ENCODE peak calls at places on chromosomes 6 and 20, in six cellular contexts. X, I, V, D, M and S are unnamed samples.

GRCh38 chr6:150741633-150742200 is 123.8 kb upstream of the MTHFD1L start:
- DNase-seq in X (no peak), I (no peak), V (no peak), D (no peak), M (no peak), S (no peak)

GRCh38 chr6:28710466-28711191 is 184.9 kb downstream of the GPX5 start:
- DNase-seq in X (peak), I (no peak), V (no peak), D (no peak), M (no peak), S (no peak)

GRCh38 chr6:121925024-121925423 is 474.4 kb upstream of the HSF2 start:
- DNase-seq in X (no peak), I (no peak), V (no peak), D (no peak), M (no peak), S (no peak)

GRCh38 chr20:20992274-20992673 is 113.9 kb downstream of the LINC00237 start:
- DNase-seq in X (no peak), I (no peak), V (no peak), D (no peak), M (no peak), S (no peak)

GRCh38 chr6:100462990-100463684 is 1.6 kb downstream of the SIM1 start:
- DNase-seq in X (no peak), I (no peak), V (no peak), D (no peak), M (no peak), S (no peak)

GRCh38 chr6:4870821-4871494 is 94.8 kb downstream of the CDYL start:
- DNase-seq in X (no peak), I (no peak), V (no peak), D (no peak), M (peak), S (no peak)

GRCh38 chr6:23311211-23311610 is 741.8 kb downstream of the HDGFL1 start:
- DNase-seq in X (no peak), I (no peak), V (no peak), D (no peak), M (no peak), S (no peak)

GRCh38 chr6:168162366-168162765 is 83.4 kb upstream of the FRMD1 start:
- DNase-seq in X (no peak), I (no peak), V (no peak), D (no peak), M (no peak), S (no peak)

GRCh38 chr20:34022154-34022842 is 28.6 kb downstream of the RALY start:
- DNase-seq in X (no peak), I (no peak), V (peak), D (no peak), M (peak), S (no peak)

GRCh38 chr20:54227241-54227640 is 19.4 kb downstream of the PFDN4 start:
- DNase-seq in X (no peak), I (no peak), V (no peak), D (no peak), M (no peak), S (no peak)

GRCh38 chr20:62333820-62334595 is 31.2 kb downstream of the ADRM1 start:
- DNase-seq in X (no peak), I (no peak), V (no peak), D (no peak), M (no peak), S (no peak)

GRCh38 chr20:11497543-11497942 is 420.1 kb upstream of the BTBD3 start:
- DNase-seq in X (no peak), I (no peak), V (no peak), D (no peak), M (no peak), S (no peak)

GRCh38 chr20:51021067-51022025 is 1.6 kb downstream of the KCNG1 start:
- DNase-seq in X (no peak), I (no peak), V (no peak), D (no peak), M (no peak), S (no peak)

GRCh38 chr6:4856779-4857178 is 80.6 kb downstream of the CDYL start:
- DNase-seq in X (no peak), I (no peak), V (no peak), D (no peak), M (peak), S (no peak)

GRCh38 chr6:54860739-54861138 is 14.2 kb downstream of the FAM83B start:
- DNase-seq in X (no peak), I (no peak), V (no peak), D (no peak), M (no peak), S (no peak)

GRCh38 chr6:149728499-149729234 is 10.8 kb upstream of the LATS1 start:
- DNase-seq in X (no peak), I (no peak), V (no peak), D (no peak), M (no peak), S (no peak)

GRCh38 chr20:8709627-8710026 is 359.3 kb upstream of the PLCB4 start:
- DNase-seq in X (no peak), I (no peak), V (no peak), D (no peak), M (peak), S (no peak)

GRCh38 chr20:21710341-21710740 is 4.9 kb downstream of the PAX1 start:
- DNase-seq in X (no peak), I (no peak), V (no peak), D (no peak), M (no peak), S (no peak)

GRCh38 chr6:126027601-126028000 is 41.3 kb downstream of the TRMT11 start:
- DNase-seq in X (no peak), I (no peak), V (no peak), D (no peak), M (peak), S (no peak)

GRCh38 chr6:4503700-4504099 is 272.5 kb upstream of the CDYL start:
- DNase-seq in X (no peak), I (no peak), V (no peak), D (no peak), M (no peak), S (no peak)

GRCh38 chr6:42751055-42751454 is 5.2 kb upstream of the TBCC start:
- DNase-seq in X (no peak), I (no peak), V (no peak), D (no peak), M (no peak), S (no peak)

GRCh38 chr6:35073211-35073610 is 67.9 kb downstream of the TCP11 start:
- DNase-seq in X (no peak), I (no peak), V (no peak), D (no peak), M (no peak), S (no peak)

GRCh38 chr20:38278763-38279162 is 18.2 kb upstream of the KIAA1755 start:
- DNase-seq in X (no peak), I (no peak), V (no peak), D (no peak), M (no peak), S (no peak)

GRCh38 chr20:5990946-5991345 is 40.5 kb downstream of the MCM8 start:
- DNase-seq in X (no peak), I (no peak), V (no peak), D (no peak), M (no peak), S (no peak)

GRCh38 chr6:108559097-108559883 is 1.4 kb upstream of the FOXO3 start:
- DNase-seq in X (peak), I (no peak), V (peak), D (peak), M (peak), S (peak)

GRCh38 chr20:44702776-44703175 is 12.4 kb upstream of the CCN5 start:
- DNase-seq in X (no peak), I (peak), V (no peak), D (peak), M (peak), S (peak)

GRCh38 chr6:11126876-11127275 is 15.4 kb upstream of the ERVFRD-1 start:
- DNase-seq in X (no peak), I (no peak), V (no peak), D (no peak), M (no peak), S (no peak)

GRCh38 chr6:79196908-79197307 is 37.6 kb downstream of the HMGN3 start:
- DNase-seq in X (no peak), I (no peak), V (no peak), D (no peak), M (no peak), S (no peak)

GRCh38 chr6:64012351-64013060 is 376.9 kb downstream of the PHF3 start:
- DNase-seq in X (no peak), I (peak), V (no peak), D (no peak), M (peak), S (no peak)

GRCh38 chr20:59411191-59411988 is 111.0 kb downstream of the EDN3 start:
- DNase-seq in X (no peak), I (no peak), V (no peak), D (no peak), M (no peak), S (no peak)

GRCh38 chr6:31642798-31643570 is 9.5 kb downstream of the BAG6 start:
- DNase-seq in X (no peak), I (no peak), V (no peak), D (no peak), M (no peak), S (no peak)

GRCh38 chr6:31954511-31954910 is 4.3 kb downstream of the NELFE start:
- DNase-seq in X (no peak), I (no peak), V (no peak), D (no peak), M (no peak), S (no peak)

DNA sequence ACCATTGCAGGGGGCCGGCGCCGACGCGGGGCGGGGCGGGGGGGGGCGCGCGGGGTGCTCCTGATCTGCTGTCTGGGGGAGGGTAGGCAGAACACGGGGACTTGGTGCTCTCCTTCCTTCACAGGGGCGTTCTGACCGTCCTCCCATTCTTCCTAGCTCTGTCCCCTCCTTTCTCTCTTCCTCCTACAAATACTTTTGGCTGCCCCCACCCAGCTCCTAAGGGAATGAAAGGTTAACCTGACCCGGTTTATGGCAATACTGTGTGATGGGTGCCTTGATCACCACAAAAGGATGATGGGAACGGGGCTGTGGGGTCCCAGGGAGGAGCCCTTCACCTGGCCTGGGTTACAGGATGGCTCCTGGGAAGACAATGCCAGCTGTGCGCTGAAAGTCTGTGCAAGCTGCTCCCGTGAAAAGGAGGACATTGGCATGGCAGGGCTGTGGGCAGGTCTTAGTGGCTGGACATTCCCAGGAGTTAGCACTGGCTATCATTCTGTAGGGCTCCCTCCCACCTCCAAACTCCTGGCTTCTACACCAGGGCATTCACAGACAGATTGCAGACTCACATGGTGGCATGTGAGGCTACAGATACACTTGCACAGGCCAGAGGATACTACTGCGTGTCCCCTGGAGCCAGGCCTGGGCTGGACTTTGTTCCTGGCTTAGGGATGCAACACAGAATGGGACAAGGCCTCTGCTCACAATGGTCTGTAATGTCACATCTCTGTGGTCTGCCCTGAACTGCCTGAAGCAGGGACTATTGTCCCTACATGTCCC is 1.9 kb upstream of the TPD52L2 start:
- DNase-seq in X (no peak), I (no peak), V (no peak), D (no peak), M (no peak), S (no peak)
- H3K4me3 ChIP-seq in X (peak), I (peak), V (peak), D (peak), M (peak), S (peak)

GRCh38 chr6:17968876-17969275 is 18.6 kb downstream of the KIF13A start:
- DNase-seq in X (no peak), I (no peak), V (no peak), D (no peak), M (no peak), S (no peak)
- H3K4me3 ChIP-seq in X (no peak), I (no peak), V (no peak), D (no peak), M (no peak), S (no peak)

DNA sequence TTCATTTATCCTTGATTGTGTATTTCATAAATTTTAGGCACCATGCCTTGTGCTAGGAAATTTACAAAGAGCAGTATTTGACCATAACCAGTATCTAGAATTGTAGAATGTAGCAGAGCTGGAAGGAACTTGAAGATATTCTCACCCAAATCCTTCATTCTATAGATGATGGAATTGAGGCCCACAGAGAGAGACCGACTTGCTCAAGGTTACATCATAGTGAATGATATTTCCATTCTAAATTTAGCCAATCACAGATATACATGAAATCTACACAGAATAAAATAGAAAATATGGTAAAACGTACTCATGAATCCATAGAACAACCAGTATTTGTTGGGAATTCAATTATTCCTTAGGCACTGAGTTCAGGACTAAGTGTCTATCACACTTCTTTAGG is 10.9 kb upstream of the SGK1 start:
- DNase-seq in X (no peak), I (no peak), V (no peak), D (no peak), M (no peak), S (no peak)
- H3K4me3 ChIP-seq in X (no peak), I (no peak), V (no peak), D (no peak), M (no peak), S (no peak)

GRCh38 chr6:27616313-27617045 is 143.6 kb upstream of the ZNF184 start:
- DNase-seq in X (no peak), I (no peak), V (no peak), D (no peak), M (no peak), S (no peak)
- H3K4me3 ChIP-seq in X (peak), I (peak), V (no peak), D (peak), M (peak), S (no peak)

DNA sequence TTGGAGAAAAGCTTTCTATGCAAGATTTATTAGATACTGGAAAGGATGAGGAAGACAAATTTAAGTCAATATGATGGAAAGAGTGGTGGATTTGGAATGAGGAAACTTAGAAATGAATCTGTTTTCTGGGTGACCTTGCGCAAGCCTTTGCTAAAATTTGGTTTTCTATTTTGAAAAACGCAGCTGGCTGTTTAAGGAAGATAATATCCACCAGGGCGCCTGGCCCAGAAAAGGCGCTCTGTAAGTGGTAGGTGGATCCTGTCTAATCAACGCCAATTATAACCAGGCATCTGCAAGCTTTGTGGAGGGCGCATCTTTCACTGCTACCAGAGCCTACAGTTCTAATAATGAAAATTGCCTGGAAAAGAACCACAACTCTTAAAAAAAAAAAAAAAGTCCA is 398 bp upstream of the SPATS1 start:
- DNase-seq in X (no peak), I (no peak), V (no peak), D (no peak), M (peak), S (peak)
- H3K4me3 ChIP-seq in X (no peak), I (no peak), V (no peak), D (peak), M (peak), S (no peak)

GRCh38 chr6:22147983-22148797 is 148.6 kb downstream of the PRL start:
- DNase-seq in X (no peak), I (peak), V (no peak), D (no peak), M (peak), S (peak)

GRCh38 chr6:22146581-22147468 is 150.0 kb downstream of the PRL start:
- DNase-seq in X (no peak), I (no peak), V (no peak), D (no peak), M (peak), S (no peak)

GRCh38 chr6:22147469-22147815 is 149.4 kb downstream of the PRL start:
- DNase-seq in X (no peak), I (peak), V (no peak), D (no peak), M (no peak), S (no peak)

GRCh38 chr6:22149501-22150490 is 147.0 kb downstream of the PRL start:
- DNase-seq in X (no peak), I (peak), V (no peak), D (no peak), M (no peak), S (no peak)

DNA sequence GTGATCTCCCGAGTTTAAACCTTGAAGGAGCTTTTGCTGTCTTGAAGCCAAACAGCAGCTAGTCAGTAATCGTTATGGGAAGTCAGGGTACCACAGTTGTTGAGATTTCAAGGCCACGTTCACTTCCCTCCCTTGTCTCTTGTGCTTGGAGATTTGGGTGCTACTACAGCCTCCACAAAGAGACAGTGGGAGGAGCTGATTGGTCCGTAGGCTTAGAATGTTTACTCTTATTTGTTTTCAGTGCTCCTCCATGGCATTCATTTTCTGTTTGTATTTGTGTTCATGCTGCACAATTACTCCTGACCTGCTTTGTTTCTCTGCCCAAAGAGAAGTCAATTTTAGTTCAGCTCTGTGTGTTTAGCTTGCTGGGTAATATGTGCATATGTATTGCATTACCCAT is 147.8 kb downstream of the PRL start:
- DNase-seq in X (no peak), I (no peak), V (no peak), D (no peak), M (no peak), S (no peak)
- H3K4me3 ChIP-seq in X (no peak), I (no peak), V (no peak), D (no peak), M (no peak), S (no peak)